ENCODE peak calls at places on chromosome 17, in ten cellular contexts. H is kidney epithelial cell, S is HFF-Myc, M is GM23338, G is GM12865, P is ovary, W is heart right ventricle, E is IMR-90, K is A549, V is OCI-LY7. C is an unnamed sample.
A peak's percentile ranks its signal among the peaks of the same experiment; 100 is the strongest.

GRCh38 chr17:38797091-38797490 is 2.3 kb downstream of the PIP4K2B start:
- DNase-seq in H (no peak), S (no peak), M (no peak), G (no peak), P (no peak), W (no peak), E (peak; percentile 55), K (no peak), V (no peak), C (no peak)

GRCh38 chr17:50107790-50108414 is 12.8 kb downstream of the PDK2 start:
- DNase-seq in H (no peak), S (no peak), M (no peak), G (no peak), P (no peak), W (no peak), E (peak; percentile 69), K (no peak), V (no peak), C (no peak)

GRCh38 chr17:76538281-76538931 is 897 bp upstream of the CYGB start:
- DNase-seq in H (no peak), S (no peak), M (peak; percentile 44), G (no peak), P (no peak), W (no peak), E (no peak), K (no peak), V (no peak), C (no peak)

GRCh38 chr17:7557147-7557764 is 1.3 kb upstream of the TNFSF13 start:
- DNase-seq in H (no peak), S (no peak), M (peak; percentile 54), G (no peak), P (peak; percentile 67), W (no peak), E (no peak), K (no peak), V (no peak), C (no peak)

GRCh38 chr17:78985395-78985794 is 5.7 kb upstream of the LGALS3BP start:
- DNase-seq in H (no peak), S (no peak), M (no peak), G (no peak), P (no peak), W (no peak), E (no peak), K (no peak), V (no peak), C (no peak)

GRCh38 chr17:17119533-17119932 is 77.3 kb downstream of the MPRIP start:
- DNase-seq in H (no peak), S (peak; percentile 37), M (no peak), G (peak; percentile 67), P (no peak), W (no peak), E (peak; percentile 86), K (peak; percentile 34), V (peak; percentile 45), C (no peak)

GRCh38 chr17:74552037-74552436 is 6.1 kb upstream of the CD300C start:
- DNase-seq in H (peak; percentile 12), S (no peak), M (no peak), G (no peak), P (no peak), W (no peak), E (no peak), K (peak; percentile 23), V (no peak), C (no peak)

GRCh38 chr17:5683241-5683640 is 98.9 kb upstream of the NLRP1 start:
- DNase-seq in H (no peak), S (no peak), M (no peak), G (no peak), P (no peak), W (no peak), E (no peak), K (no peak), V (no peak), C (no peak)

GRCh38 chr17:35743911-35744328 is 9.1 kb downstream of the GAS2L2 start:
- DNase-seq in H (no peak), S (no peak), M (peak; percentile 78), G (peak; percentile 29), P (peak; percentile 56), W (no peak), E (peak; percentile 40), K (peak; percentile 49), V (peak; percentile 25), C (no peak)

GRCh38 chr17:41518031-41518430 is 659 bp downstream of the KRT15 start:
- DNase-seq in H (no peak), S (no peak), M (no peak), G (no peak), P (no peak), W (no peak), E (no peak), K (no peak), V (no peak), C (no peak)
- H3K4me3 ChIP-seq in H (no peak overlapping the region), S (no peak overlapping the region), M (no peak overlapping the region), G (no peak overlapping the region), P (no peak overlapping the region), W (no peak overlapping the region), E (no peak overlapping the region), K (no peak overlapping the region), V (no peak overlapping the region), C (no peak overlapping the region)

GRCh38 chr17:1907216-1907631 is 77.4 kb downstream of the RPA1 start:
- DNase-seq in H (no peak), S (no peak), M (no peak), G (no peak), P (no peak), W (no peak), E (no peak), K (no peak), V (no peak), C (no peak)
- TF ChIP-seq CTCF in H (peak; percentile 11), S (no peak), M (no peak), G (no peak), P (no peak), W (no peak), E (no peak), K (no peak), V (no peak), C (peak; percentile 25)

GRCh38 chr17:55577011-55577586 is 65.8 kb upstream of the SMIM36 start:
- DNase-seq in H (peak; percentile 86), S (peak; percentile 31), M (no peak), G (peak; percentile 78), P (peak; percentile 56), W (peak; percentile 30), E (peak; percentile 84), K (no peak), V (no peak), C (no peak)
- H3K4me3 ChIP-seq in H (peak overlapping the region; percentile 1), S (peak overlapping the region; percentile 6), M (no peak overlapping the region), G (peak overlapping the region; percentile 52), P (peak overlapping the region; percentile 25), W (peak overlapping the region; percentile 50), E (peak overlapping the region; percentile 20), K (no peak overlapping the region), V (no peak overlapping the region), C (no peak overlapping the region)

GRCh38 chr17:68291836-68292688 is 767 bp downstream of the ARSG start:
- DNase-seq in H (peak; percentile 16), S (no peak), M (peak; percentile 84), G (peak; percentile 98), P (peak; percentile 73), W (peak; percentile 75), E (peak; percentile 68), K (peak; percentile 69), V (peak; percentile 96), C (no peak)
- TF ChIP-seq CTCF in H (no peak), S (peak; percentile 9), M (peak; percentile 21), G (peak; percentile 16), P (no peak), W (no peak), E (peak; percentile 14), K (peak; percentile 10), V (peak; percentile 75), C (peak; percentile 31)

GRCh38 chr17:2721603-2722002 is 10.0 kb upstream of the CLUH start:
- DNase-seq in H (no peak), S (no peak), M (no peak), G (no peak), P (no peak), W (no peak), E (no peak), K (no peak), V (no peak), C (no peak)

GRCh38 chr17:2723505-2723996 is 12.0 kb upstream of the CLUH start:
- DNase-seq in H (no peak), S (no peak), M (peak; percentile 77), G (no peak), P (no peak), W (no peak), E (no peak), K (no peak), V (no peak), C (no peak)

GRCh38 chr17:2724783-2725164 is 13.2 kb upstream of the CLUH start:
- DNase-seq in H (no peak), S (no peak), M (peak; percentile 88), G (peak; percentile 53), P (no peak), W (no peak), E (peak; percentile 26), K (peak; percentile 85), V (no peak), C (no peak)

GRCh38 chr17:2722611-2723010 is 11.0 kb upstream of the CLUH start:
- DNase-seq in H (no peak), S (no peak), M (no peak), G (no peak), P (no peak), W (no peak), E (no peak), K (no peak), V (no peak), C (no peak)

GRCh38 chr17:2723997-2724782 is 12.6 kb upstream of the CLUH start:
- DNase-seq in H (no peak), S (no peak), M (peak; percentile 90), G (no peak), P (peak; percentile 64), W (peak; percentile 45), E (no peak), K (no peak), V (no peak), C (no peak)
- H3K4me3 ChIP-seq in H (no peak overlapping the region), S (no peak overlapping the region), M (peak overlapping the region; percentile 57), G (no peak overlapping the region), P (peak overlapping the region; percentile 3), W (peak overlapping the region; percentile 57), E (peak overlapping the region; percentile 17), K (peak overlapping the region; percentile 29), V (no peak overlapping the region), C (no peak overlapping the region)

DNA sequence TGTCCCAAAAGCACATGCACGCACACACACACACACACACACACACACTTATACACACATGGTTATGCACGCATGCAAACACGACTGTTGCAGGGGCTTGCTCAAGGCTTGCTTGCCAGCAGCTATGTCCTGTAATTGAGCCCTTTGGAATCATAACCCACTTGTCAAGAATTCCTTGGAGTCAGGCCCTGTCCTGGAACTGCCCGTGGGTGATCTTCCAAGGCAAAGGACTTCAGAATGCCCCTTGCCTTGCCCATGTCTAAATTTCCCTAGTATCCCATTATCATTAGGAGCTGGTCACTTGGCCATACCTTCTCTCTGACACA is 128.6 kb downstream of the ASIC2 start:
- DNase-seq in H (no peak), S (no peak), M (no peak), G (no peak), P (no peak), W (no peak), E (no peak), K (no peak), V (no peak), C (no peak)
- TF ChIP-seq CTCF in H (no peak), S (no peak), M (no peak), G (no peak), P (no peak), W (no peak), E (no peak), K (no peak), V (no peak), C (no peak)